ENCODE peak calls at places on chromosomes 6 and 20, in ten cellular contexts. G is cardiac fibroblast; D is posterior vena cava; N is T follicular helper cell; V is mesenteric fat pad; W is omental fat pad; X is OCI-LY7; O is stimulated activated CD4-positive, alpha-beta T cell treated with anti-CD3 and anti-CD28 coated beads, TNF-alpha, amount 100 ng/mL, for 4 hours; Z is breast epithelium; C is activated T-helper 1 cell treated with Interleukin-2 at 50 U/mL for 16 hours. M is an unnamed sample.
A peak's percentile ranks its signal among the peaks of the same experiment; 100 is the strongest.

GRCh38 chr6:64691069-64691468 is 1016.0 kb downstream of the EYS start:
- DNase-seq in G (no peak), D (no peak), N (no peak), V (no peak), W (no peak), X (no peak), O (no peak), Z (no peak), C (no peak), M (no peak)

GRCh38 chr6:24522090-24522820 is 27.5 kb downstream of the ALDH5A1 start:
- DNase-seq in G (peak; percentile 5), D (no peak), N (no peak), V (no peak), W (no peak), X (peak; percentile 99), O (no peak), Z (no peak), C (no peak), M (no peak)

GRCh38 chr6:148464319-148465010 is 121.8 kb downstream of the SASH1 start:
- DNase-seq in G (peak; percentile 89), D (no peak), N (peak; percentile 8), V (no peak), W (peak; percentile 55), X (peak; percentile 63), O (peak; percentile 13), Z (peak; percentile 69), C (peak; percentile 10), M (no peak)

GRCh38 chr6:42269974-42270510 is 52.4 kb upstream of the MRPS10 start:
- DNase-seq in G (no peak), D (peak; percentile 14), N (no peak), V (no peak), W (no peak), X (no peak), O (no peak), Z (no peak), C (no peak), M (no peak)

GRCh38 chr20:17584684-17585083 is 14.8 kb downstream of the DSTN start:
- DNase-seq in G (no peak), D (no peak), N (no peak), V (no peak), W (no peak), X (no peak), O (no peak), Z (no peak), C (no peak), M (no peak)

GRCh38 chr20:48819813-48820648 is 7.8 kb downstream of the PREX1 start:
- DNase-seq in G (no peak), D (peak; percentile 57), N (no peak), V (no peak), W (no peak), X (peak; percentile 72), O (no peak), Z (no peak), C (no peak), M (no peak)

GRCh38 chr6:169908403-169908933 is 157.0 kb downstream of the ERMARD start:
- DNase-seq in G (no peak), D (peak; percentile 57), N (no peak), V (no peak), W (no peak), X (no peak), O (no peak), Z (no peak), C (no peak), M (no peak)

GRCh38 chr6:131948692-131949614 is 2.2 kb downstream of the CCN2 start:
- DNase-seq in G (peak; percentile 94), D (peak; percentile 86), N (no peak), V (no peak), W (no peak), X (no peak), O (no peak), Z (no peak), C (no peak), M (no peak)

GRCh38 chr6:125077453-125077852 is 76.1 kb upstream of the TPD52L1 start:
- DNase-seq in G (no peak), D (no peak), N (no peak), V (no peak), W (no peak), X (no peak), O (no peak), Z (no peak), C (no peak), M (no peak)

GRCh38 chr6:170388113-170388512 is 81.6 kb downstream of the FAM120B start:
- DNase-seq in G (peak; percentile 45), D (no peak), N (no peak), V (no peak), W (no peak), X (no peak), O (no peak), Z (no peak), C (no peak), M (no peak)

GRCh38 chr6:31690231-31691077 is 9.6 kb upstream of the LY6G5C start:
- DNase-seq in G (no peak), D (peak; percentile 66), N (no peak), V (no peak), W (no peak), X (no peak), O (no peak), Z (no peak), C (no peak), M (no peak)

GRCh38 chr6:108993876-108994275 is 100.8 kb downstream of the SESN1 start:
- DNase-seq in G (no peak), D (no peak), N (no peak), V (no peak), W (no peak), X (no peak), O (no peak), Z (no peak), C (no peak), M (no peak)

GRCh38 chr20:45564760-45565276 is 14.3 kb downstream of the WFDC8 start:
- DNase-seq in G (no peak), D (no peak), N (no peak), V (no peak), W (no peak), X (no peak), O (no peak), Z (no peak), C (no peak), M (no peak)

GRCh38 chr20:4961746-4962145 is 39.6 kb downstream of the SLC23A2 start:
- DNase-seq in G (peak; percentile 80), D (no peak), N (peak; percentile 5), V (no peak), W (no peak), X (no peak), O (no peak), Z (no peak), C (no peak), M (no peak)

GRCh38 chr6:157813191-157813590 is 9.9 kb upstream of the SNX9 start:
- DNase-seq in G (no peak), D (no peak), N (no peak), V (no peak), W (no peak), X (no peak), O (no peak), Z (peak; percentile 27), C (no peak), M (no peak)

M was measured in T-helper 22 cell.